ENCODE peak calls at places on chromosomes 12 and 14, in nine cellular contexts. One of them, this sample, is unnamed.

GRCh38 chr12:111792155-111792876 is 25.6 kb downstream of the ALDH2 start:
- DNase-seq in activated CD4-positive, alpha-beta T cell treated with anti-CD3 and anti-CD28 coated beads, Interleukin-2, amount 50 U/mL, for 24 hours: no peak
- DNase-seq in right lobe of liver: peak; percentile 89
- DNase-seq in NCI-H510A: no peak
- DNase-seq in NCI-H1417 treated with DMSO at 0.1 percent for 48 hours: no peak
- DNase-seq in H54: peak; percentile 40
- DNase-seq in stimulated activated CD4-positive, alpha-beta T cell treated with anti-CD3 and anti-CD28 coated beads, Interleukin-2, amount 100 ng/mL, for 24 hours: no peak
- DNase-seq in LoVo: no peak
- DNase-seq in brain microvascular endothelial cell: peak; percentile 11
- DNase-seq in this sample: no peak

GRCh38 chr12:115710104-115710564 is 567.4 kb downstream of the MED13L start:
- DNase-seq in activated CD4-positive, alpha-beta T cell treated with anti-CD3 and anti-CD28 coated beads, Interleukin-2, amount 50 U/mL, for 24 hours: no peak
- DNase-seq in NCI-H1417 treated with DMSO at 0.1 percent for 48 hours: no peak
- DNase-seq in NCI-H510A: no peak
- DNase-seq in LoVo: peak; percentile 15
- DNase-seq in right lobe of liver: no peak
- DNase-seq in stimulated activated CD4-positive, alpha-beta T cell treated with anti-CD3 and anti-CD28 coated beads, Interleukin-2, amount 100 ng/mL, for 24 hours: no peak
- DNase-seq in H54: no peak
- DNase-seq in brain microvascular endothelial cell: peak; percentile 20
- DNase-seq in this sample: peak; percentile 96

GRCh38 chr12:121799842-121800693 is 3.7 kb upstream of the SETD1B start:
- DNase-seq in brain microvascular endothelial cell: peak; percentile 77
- DNase-seq in NCI-H1417 treated with DMSO at 0.1 percent for 48 hours: no peak
- DNase-seq in activated CD4-positive, alpha-beta T cell treated with anti-CD3 and anti-CD28 coated beads, Interleukin-2, amount 50 U/mL, for 24 hours: peak; percentile 61
- DNase-seq in H54: peak; percentile 97
- DNase-seq in NCI-H510A: peak; percentile 83
- DNase-seq in LoVo: peak; percentile 93
- DNase-seq in stimulated activated CD4-positive, alpha-beta T cell treated with anti-CD3 and anti-CD28 coated beads, Interleukin-2, amount 100 ng/mL, for 24 hours: peak; percentile 84
- DNase-seq in right lobe of liver: peak; percentile 94
- DNase-seq in this sample: peak; percentile 84

GRCh38 chr14:102080183-102081080 is 6.4 kb downstream of the HSP90AA1 start:
- DNase-seq in activated CD4-positive, alpha-beta T cell treated with anti-CD3 and anti-CD28 coated beads, Interleukin-2, amount 50 U/mL, for 24 hours: no peak
- DNase-seq in LoVo: no peak
- DNase-seq in right lobe of liver: peak; percentile 17
- DNase-seq in NCI-H1417 treated with DMSO at 0.1 percent for 48 hours: no peak
- DNase-seq in brain microvascular endothelial cell: no peak
- DNase-seq in H54: no peak
- DNase-seq in NCI-H510A: no peak
- DNase-seq in stimulated activated CD4-positive, alpha-beta T cell treated with anti-CD3 and anti-CD28 coated beads, Interleukin-2, amount 100 ng/mL, for 24 hours: no peak
- DNase-seq in this sample: no peak

GRCh38 chr12:2644678-2645405 is 149.9 kb upstream of the FKBP4 start:
- DNase-seq in activated CD4-positive, alpha-beta T cell treated with anti-CD3 and anti-CD28 coated beads, Interleukin-2, amount 50 U/mL, for 24 hours: no peak
- DNase-seq in LoVo: no peak
- DNase-seq in brain microvascular endothelial cell: no peak
- DNase-seq in NCI-H510A: no peak
- DNase-seq in stimulated activated CD4-positive, alpha-beta T cell treated with anti-CD3 and anti-CD28 coated beads, Interleukin-2, amount 100 ng/mL, for 24 hours: no peak
- DNase-seq in right lobe of liver: no peak
- DNase-seq in NCI-H1417 treated with DMSO at 0.1 percent for 48 hours: no peak
- DNase-seq in H54: no peak
- DNase-seq in this sample: no peak

GRCh38 chr12:132142679-132143327 is 1.3 kb downstream of the DDX51 start:
- DNase-seq in activated CD4-positive, alpha-beta T cell treated with anti-CD3 and anti-CD28 coated beads, Interleukin-2, amount 50 U/mL, for 24 hours: no peak
- DNase-seq in NCI-H1417 treated with DMSO at 0.1 percent for 48 hours: no peak
- DNase-seq in stimulated activated CD4-positive, alpha-beta T cell treated with anti-CD3 and anti-CD28 coated beads, Interleukin-2, amount 100 ng/mL, for 24 hours: no peak
- DNase-seq in brain microvascular endothelial cell: no peak
- DNase-seq in NCI-H510A: no peak
- DNase-seq in right lobe of liver: no peak
- DNase-seq in H54: no peak
- DNase-seq in LoVo: no peak
- DNase-seq in this sample: no peak

GRCh38 chr12:116598341-116599284 is 39.4 kb downstream of the MAP1LC3B2 start:
- DNase-seq in stimulated activated CD4-positive, alpha-beta T cell treated with anti-CD3 and anti-CD28 coated beads, Interleukin-2, amount 100 ng/mL, for 24 hours: no peak
- DNase-seq in H54: no peak
- DNase-seq in NCI-H510A: no peak
- DNase-seq in right lobe of liver: no peak
- DNase-seq in NCI-H1417 treated with DMSO at 0.1 percent for 48 hours: no peak
- DNase-seq in brain microvascular endothelial cell: no peak
- DNase-seq in activated CD4-positive, alpha-beta T cell treated with anti-CD3 and anti-CD28 coated beads, Interleukin-2, amount 50 U/mL, for 24 hours: no peak
- DNase-seq in LoVo: no peak
- DNase-seq in this sample: no peak

GRCh38 chr14:35438910-35439713 is 34.6 kb upstream of the NFKBIA start:
- DNase-seq in stimulated activated CD4-positive, alpha-beta T cell treated with anti-CD3 and anti-CD28 coated beads, Interleukin-2, amount 100 ng/mL, for 24 hours: no peak
- DNase-seq in H54: no peak
- DNase-seq in NCI-H510A: no peak
- DNase-seq in LoVo: peak; percentile 20
- DNase-seq in brain microvascular endothelial cell: no peak
- DNase-seq in NCI-H1417 treated with DMSO at 0.1 percent for 48 hours: no peak
- DNase-seq in activated CD4-positive, alpha-beta T cell treated with anti-CD3 and anti-CD28 coated beads, Interleukin-2, amount 50 U/mL, for 24 hours: no peak
- DNase-seq in right lobe of liver: no peak
- DNase-seq in this sample: no peak

GRCh38 chr12:46365951-46366379 is 6.6 kb downstream of the SLC38A2 start:
- DNase-seq in right lobe of liver: no peak
- DNase-seq in H54: no peak
- DNase-seq in NCI-H510A: no peak
- DNase-seq in activated CD4-positive, alpha-beta T cell treated with anti-CD3 and anti-CD28 coated beads, Interleukin-2, amount 50 U/mL, for 24 hours: no peak
- DNase-seq in brain microvascular endothelial cell: no peak
- DNase-seq in stimulated activated CD4-positive, alpha-beta T cell treated with anti-CD3 and anti-CD28 coated beads, Interleukin-2, amount 100 ng/mL, for 24 hours: no peak
- DNase-seq in NCI-H1417 treated with DMSO at 0.1 percent for 48 hours: no peak
- DNase-seq in LoVo: no peak
- DNase-seq in this sample: no peak

GRCh38 chr14:32785585-32785984 is 153.1 kb upstream of the NPAS3 start:
- DNase-seq in NCI-H1417 treated with DMSO at 0.1 percent for 48 hours: no peak
- DNase-seq in brain microvascular endothelial cell: no peak
- DNase-seq in NCI-H510A: no peak
- DNase-seq in right lobe of liver: no peak
- DNase-seq in activated CD4-positive, alpha-beta T cell treated with anti-CD3 and anti-CD28 coated beads, Interleukin-2, amount 50 U/mL, for 24 hours: no peak
- DNase-seq in LoVo: no peak
- DNase-seq in stimulated activated CD4-positive, alpha-beta T cell treated with anti-CD3 and anti-CD28 coated beads, Interleukin-2, amount 100 ng/mL, for 24 hours: no peak
- DNase-seq in H54: no peak
- DNase-seq in this sample: no peak

GRCh38 chr12:104671407-104672095 is 214.8 kb downstream of the CHST11 start:
- DNase-seq in right lobe of liver: peak; percentile 86
- DNase-seq in NCI-H510A: no peak
- DNase-seq in H54: peak; percentile 75
- DNase-seq in activated CD4-positive, alpha-beta T cell treated with anti-CD3 and anti-CD28 coated beads, Interleukin-2, amount 50 U/mL, for 24 hours: peak; percentile 65
- DNase-seq in NCI-H1417 treated with DMSO at 0.1 percent for 48 hours: no peak
- DNase-seq in stimulated activated CD4-positive, alpha-beta T cell treated with anti-CD3 and anti-CD28 coated beads, Interleukin-2, amount 100 ng/mL, for 24 hours: peak; percentile 92
- DNase-seq in LoVo: peak; percentile 100
- DNase-seq in brain microvascular endothelial cell: peak; percentile 81
- DNase-seq in this sample: peak; percentile 47

GRCh38 chr14:75861161-75861621 is 120.6 kb downstream of the TGFB3 start:
- DNase-seq in brain microvascular endothelial cell: peak; percentile 49
- DNase-seq in LoVo: peak; percentile 2
- DNase-seq in H54: no peak
- DNase-seq in activated CD4-positive, alpha-beta T cell treated with anti-CD3 and anti-CD28 coated beads, Interleukin-2, amount 50 U/mL, for 24 hours: no peak
- DNase-seq in right lobe of liver: no peak
- DNase-seq in NCI-H510A: no peak
- DNase-seq in stimulated activated CD4-positive, alpha-beta T cell treated with anti-CD3 and anti-CD28 coated beads, Interleukin-2, amount 100 ng/mL, for 24 hours: no peak
- DNase-seq in NCI-H1417 treated with DMSO at 0.1 percent for 48 hours: no peak
- DNase-seq in this sample: no peak

GRCh38 chr14:20059745-20060144 is at the start of gene OR4L1:
- DNase-seq in stimulated activated CD4-positive, alpha-beta T cell treated with anti-CD3 and anti-CD28 coated beads, Interleukin-2, amount 100 ng/mL, for 24 hours: no peak
- DNase-seq in LoVo: no peak
- DNase-seq in H54: no peak
- DNase-seq in NCI-H1417 treated with DMSO at 0.1 percent for 48 hours: no peak
- DNase-seq in right lobe of liver: no peak
- DNase-seq in NCI-H510A: no peak
- DNase-seq in brain microvascular endothelial cell: no peak
- DNase-seq in activated CD4-positive, alpha-beta T cell treated with anti-CD3 and anti-CD28 coated beads, Interleukin-2, amount 50 U/mL, for 24 hours: no peak
- DNase-seq in this sample: no peak